ENCODE peak calls at places on chromosomes 4 and X, in four cellular contexts. W, X, B and C are unnamed samples.
A peak's percentile ranks its signal among the peaks of the same experiment; 100 is the strongest.

GRCh38 chr4:17510582-17510981 is 1.3 kb downstream of the QDPR start:
- DNase-seq in W (no peak), X (no peak), B (no peak), C (no peak)

GRCh38 chr4:188976644-188977115 is 837.4 kb downstream of the TRIML1 start:
- DNase-seq in W (no peak), X (peak; percentile 26), B (no peak), C (peak; percentile 64)

GRCh38 chr4:182242793-182243192 is 409 bp upstream of the TENM3 start:
- DNase-seq in X (no peak), W (no peak), B (no peak), C (no peak)

GRCh38 chr4:36439556-36439955 is 158.1 kb downstream of the DTHD1 start:
- DNase-seq in B (no peak), W (no peak), X (no peak), C (no peak)

GRCh38 chrX:107738768-107739167 is 36.8 kb downstream of the TSC22D3 start:
- DNase-seq in B (no peak), W (no peak), X (no peak), C (no peak)

GRCh38 chrX:132219343-132219768 is at the start of gene RAP2C:
- DNase-seq in W (peak; percentile 27), B (peak; percentile 80), X (peak; percentile 63), C (peak; percentile 74)

GRCh38 chr4:184420881-184421416 is 53.4 kb downstream of the IRF2 start:
- DNase-seq in B (no peak), X (no peak), W (no peak), C (no peak)

GRCh38 chrX:15849555-15849954 is 5.1 kb downstream of the AP1S2 start:
- DNase-seq in W (no peak), X (no peak), B (no peak), C (peak; percentile 59)

GRCh38 chrX:26845051-26845450 is 618.1 kb downstream of the PPP4R3C start:
- DNase-seq in X (no peak), W (no peak), B (no peak), C (no peak)

GRCh38 chrX:153598541-153599191 is at the start of gene CCNQ:
- DNase-seq in B (peak; percentile 35), W (no peak), X (no peak), C (peak; percentile 73)

GRCh38 chr4:7375427-7375826 is 59.3 kb downstream of the PSAPL1 start:
- DNase-seq in X (no peak), W (no peak), B (no peak), C (no peak)

GRCh38 chr4:6548201-6548881 is 26.6 kb upstream of the MAN2B2 start:
- DNase-seq in B (peak; percentile 6), W (no peak), X (no peak), C (peak; percentile 73)

GRCh38 chrX:9905288-9905687 is 61.9 kb upstream of the CLDN34 start:
- DNase-seq in B (no peak), W (no peak), X (no peak), C (no peak)

GRCh38 chr4:31246856-31247255 is 526.7 kb downstream of the PCDH7 start:
- DNase-seq in B (no peak), X (no peak), W (no peak), C (no peak)

GRCh38 chrX:109352121-109352556 is 129.7 kb downstream of the GUCY2F start:
- DNase-seq in X (no peak), W (no peak), B (peak; percentile 31), C (no peak)

GRCh38 chrX:47162927-47163583 is 18.0 kb downstream of the RBM10 start:
- DNase-seq in X (no peak), B (no peak), W (no peak), C (no peak)

GRCh38 chr4:244471-244870 is 60.8 kb downstream of the ZNF732 start:
- DNase-seq in B (peak; percentile 48), W (no peak), X (no peak), C (peak; percentile 15)

GRCh38 chrX:117973175-117974075 is 143.2 kb downstream of the KLHL13 start:
- DNase-seq in W (no peak), B (no peak), X (no peak), C (peak; percentile 8)

GRCh38 chr4:148648599-148648998 is 206.4 kb upstream of the NR3C2 start:
- DNase-seq in B (no peak), W (no peak), X (peak; percentile 20), C (no peak)

GRCh38 chr4:146545102-146545501 is 23.4 kb upstream of the SLC10A7 start:
- DNase-seq in X (no peak), B (no peak), W (no peak), C (peak; percentile 56)

GRCh38 chr4:63620271-63620670 is 789.0 kb downstream of the TECRL start:
- DNase-seq in W (no peak), B (no peak), X (no peak), C (no peak)

GRCh38 chr4:149823770-149824221 is 8.2 kb upstream of the IQCM start:
- DNase-seq in W (no peak), X (no peak), B (no peak), C (no peak)

GRCh38 chr4:150176559-150176958 is 98.3 kb downstream of the DCLK2 start:
- DNase-seq in B (no peak), X (no peak), W (no peak), C (no peak)

GRCh38 chrX:13261348-13261747 is 58.5 kb downstream of the ATXN3L start:
- DNase-seq in B (peak; percentile 36), X (no peak), W (no peak), C (no peak)

GRCh38 chr4:83197555-83198235 is 83.2 kb upstream of the PLAC8 start:
- DNase-seq in B (peak; percentile 83), W (no peak), X (no peak), C (no peak)

GRCh38 chrX:78747471-78747870 is at the start of gene LPAR4:
- DNase-seq in X (no peak), W (no peak), B (no peak), C (peak; percentile 4)

GRCh38 chrX:30786374-30786773 is 102.7 kb downstream of the TAB3 start:
- DNase-seq in X (no peak), W (no peak), B (no peak), C (no peak)

GRCh38 chrX:107654778-107655761 is 26.8 kb downstream of the PRPS1 start:
- DNase-seq in B (peak; percentile 68), X (no peak), W (no peak), C (peak; percentile 89)

GRCh38 chr4:41332666-41333065 is 75.9 kb downstream of the UCHL1 start:
- DNase-seq in X (no peak), W (no peak), B (no peak), C (no peak)

GRCh38 chrX:47156611-47157520 is 11.8 kb downstream of the RBM10 start:
- DNase-seq in X (no peak), B (no peak), W (no peak), C (peak; percentile 22)

GRCh38 chr4:23038626-23039245 is 346.0 kb downstream of the GBA3 start:
- DNase-seq in W (no peak), X (no peak), B (no peak), C (no peak)

GRCh38 chr4:158786155-158786581 is 17.3 kb downstream of the FNIP2 start:
- DNase-seq in X (no peak), W (no peak), B (no peak), C (no peak)

DNA sequence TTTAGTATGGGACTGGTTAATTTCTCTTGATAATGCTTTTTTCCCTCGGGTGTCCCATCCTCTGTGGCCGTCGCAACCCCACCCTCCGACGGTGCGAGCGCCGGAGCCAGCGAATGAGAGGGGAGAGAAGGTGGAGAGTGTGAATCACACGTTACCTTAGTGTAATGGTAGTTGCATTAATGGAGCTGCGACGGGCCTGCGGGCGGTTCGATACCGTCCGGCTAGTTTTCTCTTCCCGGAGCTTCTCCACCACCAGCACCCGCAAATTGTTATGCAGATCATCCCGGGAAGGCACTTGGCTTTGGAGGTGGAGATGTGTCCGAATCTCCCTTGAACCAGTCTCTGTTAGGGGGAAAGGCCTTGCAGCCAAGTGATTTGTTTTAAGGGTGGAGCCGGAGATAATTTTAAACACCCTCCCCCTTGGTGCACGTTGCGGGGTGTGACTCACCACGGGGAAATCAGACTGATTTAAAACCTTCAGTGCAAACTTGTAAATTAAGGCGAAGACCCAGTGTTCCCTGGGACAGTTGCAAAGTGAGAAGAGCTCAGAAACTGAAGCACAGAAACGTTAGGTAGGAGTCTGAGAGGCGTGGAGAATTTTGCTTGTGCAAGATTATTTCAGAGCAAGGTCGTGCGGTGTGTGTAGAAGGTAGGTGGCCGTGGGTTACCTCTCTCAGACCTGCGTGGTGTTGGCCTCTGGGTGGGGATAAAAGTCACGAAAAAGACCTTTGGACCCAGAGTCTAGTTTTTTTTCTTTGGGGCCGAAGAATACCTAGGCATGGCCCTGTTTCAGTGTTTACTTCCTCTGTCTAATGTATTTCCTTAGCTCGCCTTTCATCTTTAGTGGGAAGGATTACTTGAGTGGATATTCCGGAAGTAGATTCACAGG is 1.3 kb downstream of the AFF1 start:
- DNase-seq in B (peak; percentile 90), X (peak; percentile 82), W (no peak), C (peak; percentile 84)
- H3K4me3 ChIP-seq in B (peak overlapping the region; percentile 83), X (peak overlapping the region; percentile 93), W (peak overlapping the region; percentile 92), C (peak overlapping the region; percentile 77)

DNA sequence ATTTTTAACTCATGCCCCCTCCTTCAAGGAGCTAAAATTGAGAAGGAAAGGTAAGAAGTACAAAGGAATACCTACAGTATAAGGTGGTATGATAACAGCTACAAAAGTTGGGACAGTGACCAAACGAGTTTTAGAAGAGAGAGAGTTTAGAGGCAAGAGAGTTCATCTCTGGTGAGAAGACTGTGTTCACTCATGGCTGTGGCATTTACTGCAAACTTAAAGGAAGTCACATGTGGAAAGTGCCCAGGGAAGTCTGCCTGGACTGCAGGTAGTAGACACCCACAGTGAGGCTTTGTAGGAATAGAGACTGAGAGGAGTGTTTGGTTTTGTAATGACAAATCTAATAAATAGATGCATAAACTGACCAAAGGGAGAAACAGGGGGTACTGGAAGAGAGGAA is 493.5 kb downstream of the IL15 start:
- DNase-seq in X (no peak), W (no peak), B (no peak), C (no peak)
- H3K4me3 ChIP-seq in X (no peak overlapping the region), W (no peak overlapping the region), B (no peak overlapping the region), C (no peak overlapping the region)

DNA sequence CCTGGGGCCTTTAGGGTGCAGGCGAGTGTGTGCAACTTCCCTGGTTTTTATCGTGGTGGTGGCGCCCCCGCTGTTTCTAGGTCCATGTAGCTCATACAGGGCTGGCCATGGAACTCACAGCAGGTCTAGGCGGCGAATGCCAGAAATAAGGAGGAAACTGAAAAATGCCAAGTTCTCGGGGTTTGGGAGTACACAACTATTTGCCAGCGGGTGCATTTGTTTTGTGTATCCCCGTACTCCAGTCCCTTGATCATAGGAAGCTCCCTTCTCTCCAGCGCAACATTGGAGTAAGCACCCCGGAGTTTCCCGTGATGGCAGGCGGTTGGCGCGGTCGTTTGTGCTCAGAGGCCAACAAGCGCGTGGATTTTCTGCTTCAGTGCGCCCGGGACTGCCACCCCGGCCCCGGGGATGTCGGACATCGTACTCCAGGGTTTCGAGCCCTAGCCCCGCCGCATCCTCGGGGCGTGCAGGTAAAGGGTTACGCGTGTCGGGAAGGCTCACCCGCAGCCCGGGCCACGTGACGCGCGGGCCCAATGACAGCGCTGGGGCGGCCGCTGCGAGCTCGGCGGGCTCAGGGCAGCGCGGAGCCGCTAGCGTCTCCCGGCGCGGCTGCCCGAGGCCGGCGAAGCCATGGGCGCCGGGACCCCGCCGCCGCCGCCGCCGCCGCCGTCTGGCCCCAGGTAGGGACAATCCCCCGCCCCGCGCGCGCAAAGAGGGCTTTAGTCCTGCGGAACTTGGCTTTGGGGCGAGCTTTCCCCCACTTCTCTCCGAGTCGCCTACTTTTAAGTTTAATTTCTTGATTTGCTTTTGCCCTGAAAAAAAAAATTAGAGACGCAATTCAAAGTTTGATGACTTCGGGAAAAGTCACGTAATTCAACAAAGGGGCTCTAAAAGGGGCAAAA is 209.1 kb downstream of the NWD2 start:
- DNase-seq in X (peak; percentile 64), W (no peak), B (peak; percentile 85), C (peak; percentile 90)
- H3K4me3 ChIP-seq in X (peak overlapping the region; percentile 34), W (peak overlapping the region; percentile 73), B (peak overlapping the region; percentile 61), C (peak overlapping the region; percentile 54)

DNA sequence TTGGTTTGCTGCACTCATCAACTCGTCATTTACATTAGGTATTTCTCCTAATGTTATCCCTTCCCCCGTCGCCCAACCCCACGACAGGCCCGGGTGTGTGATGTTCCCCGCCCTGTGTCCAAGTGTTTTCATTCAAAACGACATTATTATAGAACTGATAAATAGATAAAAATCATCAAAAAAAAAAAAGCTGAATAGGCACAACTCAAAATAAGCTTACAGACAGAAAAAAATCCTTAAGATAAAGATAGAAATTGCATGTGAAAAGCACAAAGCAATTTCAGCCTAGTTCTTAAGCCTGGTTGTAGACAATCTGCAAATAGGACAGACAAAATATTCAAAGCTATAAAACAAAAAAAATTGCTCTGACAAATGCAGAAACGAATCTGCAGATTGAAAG is 142.9 kb upstream of the LNX1 start:
- DNase-seq in B (no peak), X (no peak), W (no peak), C (no peak)
- H3K4me3 ChIP-seq in B (no peak overlapping the region), X (no peak overlapping the region), W (no peak overlapping the region), C (no peak overlapping the region)